ENCODE peak calls at places on chromosomes 16 and 17, in five cellular contexts. E is ELF-1; Z is stimulated activated CD8-positive, alpha-beta memory T cell treated with anti-CD3 and anti-CD28 coated beads, Interleukin-2, amount 100 ng/mL, for 48 hours; T is cerebellar cortex; J is EL. D is an unnamed sample.

GRCh38 chr17:29579866-29580771 is 9.3 kb downstream of the GIT1 start:
- DNase-seq in T (peak), E (peak), Z (peak), J (peak), D (peak)

GRCh38 chr17:3667366-3668278 is 756 bp downstream of the TAX1BP3 start:
- DNase-seq in J (peak), Z (no peak), T (peak), E (peak), D (peak)

GRCh38 chr16:19265531-19265930 is 20.0 kb upstream of the CLEC19A start:
- DNase-seq in E (no peak), T (peak), J (no peak), Z (no peak), D (no peak)

GRCh38 chr17:50863221-50863843 is 2.8 kb downstream of the TOB1 start:
- DNase-seq in J (peak), E (peak), Z (peak), T (peak), D (no peak)

GRCh38 chr16:53099318-53100130 is 44.7 kb downstream of the CHD9 start:
- DNase-seq in J (peak), Z (peak), E (peak), T (peak), D (peak)

GRCh38 chr17:16952401-16952800 is 19.5 kb downstream of the TNFRSF13B start:
- DNase-seq in Z (no peak), E (no peak), J (no peak), T (no peak), D (no peak)

GRCh38 chr17:49521521-49522185 is 26.6 kb downstream of the NGFR start:
- DNase-seq in E (no peak), J (no peak), Z (no peak), T (no peak), D (no peak)

GRCh38 chr17:37047631-37048104 is 98.9 kb downstream of the AATF start:
- DNase-seq in J (peak), Z (peak), E (peak), T (peak), D (peak)

GRCh38 chr17:17146791-17147406 is 59.2 kb downstream of the PLD6 start:
- DNase-seq in T (peak), Z (no peak), J (no peak), E (peak), D (no peak)

GRCh38 chr17:75130632-75131277 is 787 bp downstream of the NT5C start:
- DNase-seq in E (peak), T (peak), J (peak), Z (no peak), D (peak)

GRCh38 chr16:89137666-89138512 is 33.7 kb upstream of the CDH15 start:
- DNase-seq in T (no peak), E (no peak), Z (no peak), J (no peak), D (no peak)

GRCh38 chr16:67115649-67116048 is 5.9 kb downstream of the PHAF1 start:
- DNase-seq in E (no peak), Z (no peak), J (peak), T (no peak), D (no peak)

GRCh38 chr16:46690281-46691178 is 1.1 kb downstream of the ORC6 start:
- DNase-seq in Z (no peak), E (peak), J (peak), T (no peak), D (peak)

GRCh38 chr17:7217113-7217987 is 2.3 kb downstream of the DLG4 start:
- DNase-seq in J (peak), E (no peak), T (peak), Z (no peak), D (peak)

GRCh38 chr17:39852239-39852638 is 11.9 kb downstream of the IKZF3 start:
- DNase-seq in J (no peak), Z (no peak), T (no peak), E (no peak), D (no peak)